ENCODE peak calls at places on chromosomes 3 and 15, in ten cellular contexts. A is A549, O is tibial nerve, J is sigmoid colon, B is K562, I is ovary, Y is H1, F is suprapubic skin, N is transverse colon, M is SK-N-SH. D is an unnamed sample.

GRCh38 chr3:185362850-185363661 is at the start of gene MAP3K13:
- DNase-seq in A (peak), O (peak), J (peak), B (peak), I (peak), Y (peak), F (peak), N (peak), M (peak), D (peak)

GRCh38 chr15:58332676-58333400 is 99.0 kb upstream of the LIPC start:
- DNase-seq in A (peak), O (no peak), J (no peak), B (peak), I (no peak), Y (no peak), F (no peak), N (no peak), M (no peak), D (no peak)

GRCh38 chr15:69219690-69220089 is 59.3 kb downstream of the GLCE start:
- DNase-seq in A (no peak), O (no peak), J (no peak), B (no peak), I (no peak), Y (no peak), F (no peak), N (no peak), M (no peak), D (no peak)

GRCh38 chr3:10493202-10493589 is 12.2 kb downstream of the ATP2B2 start:
- DNase-seq in A (no peak), O (no peak), J (no peak), B (no peak), I (no peak), Y (no peak), F (no peak), N (no peak), M (no peak), D (no peak)

GRCh38 chr3:53051929-53052328 is 6.1 kb upstream of the SFMBT1 start:
- DNase-seq in A (no peak), O (no peak), J (no peak), B (no peak), I (no peak), Y (no peak), F (no peak), N (no peak), M (no peak), D (peak)

GRCh38 chr3:172071780-172072179 is 32.4 kb downstream of the FNDC3B start:
- DNase-seq in A (no peak), O (no peak), J (no peak), B (no peak), I (no peak), Y (no peak), F (no peak), N (no peak), M (no peak), D (no peak)

GRCh38 chr3:184237211-184237610 is 7.8 kb downstream of the VWA5B2 start:
- DNase-seq in A (no peak), O (no peak), J (no peak), B (no peak), I (no peak), Y (no peak), F (no peak), N (no peak), M (peak), D (no peak)

GRCh38 chr3:117549716-117550115 is 840.1 kb downstream of the TUSC7 start:
- DNase-seq in A (no peak), O (no peak), J (no peak), B (no peak), I (no peak), Y (no peak), F (no peak), N (no peak), M (no peak), D (no peak)

GRCh38 chr3:173912126-173912525 is 514.6 kb downstream of the NLGN1 start:
- DNase-seq in A (no peak), O (no peak), J (no peak), B (no peak), I (no peak), Y (no peak), F (no peak), N (no peak), M (no peak), D (no peak)

GRCh38 chr15:50042775-50043174 is 76.3 kb downstream of the ATP8B4 start:
- DNase-seq in A (no peak), O (no peak), J (no peak), B (no peak), I (no peak), Y (no peak), F (no peak), N (no peak), M (no peak), D (no peak)

GRCh38 chr3:146382386-146382785 is 87.0 kb downstream of the PLSCR2 start:
- DNase-seq in A (peak), O (no peak), J (no peak), B (no peak), I (no peak), Y (no peak), F (no peak), N (peak), M (no peak), D (no peak)

GRCh38 chr3:196624008-196624790 is 15.3 kb upstream of the NRROS start:
- DNase-seq in A (no peak), O (no peak), J (no peak), B (no peak), I (no peak), Y (no peak), F (no peak), N (no peak), M (no peak), D (no peak)

GRCh38 chr3:107846282-107846852 is 244.5 kb downstream of the CD47 start:
- DNase-seq in A (peak), O (peak), J (peak), B (peak), I (peak), Y (peak), F (no peak), N (peak), M (no peak), D (peak)

GRCh38 chr3:87260270-87260669 is 16.1 kb downstream of the POU1F1 start:
- DNase-seq in A (peak), O (peak), J (no peak), B (peak), I (peak), Y (no peak), F (no peak), N (peak), M (peak), D (peak)

GRCh38 chr3:11803977-11804903 is 42.4 kb downstream of the TAMM41 start:
- DNase-seq in A (peak), O (peak), J (no peak), B (peak), I (peak), Y (no peak), F (no peak), N (peak), M (peak), D (peak)

GRCh38 chr3:53708001-53708621 is 138.1 kb downstream of the CHDH start:
- DNase-seq in A (peak), O (no peak), J (no peak), B (no peak), I (no peak), Y (no peak), F (peak), N (no peak), M (no peak), D (peak)

GRCh38 chr3:54970895-54971294 is 43.0 kb upstream of the LRTM1 start:
- DNase-seq in A (no peak), O (no peak), J (no peak), B (no peak), I (no peak), Y (no peak), F (no peak), N (no peak), M (no peak), D (no peak)

GRCh38 chr3:52532517-52532837 is 1.2 kb downstream of the NT5DC2 start:
- DNase-seq in A (no peak), O (no peak), J (peak), B (peak), I (no peak), Y (no peak), F (peak), N (peak), M (peak), D (peak)

GRCh38 chr15:38558714-38559059 is 5.9 kb downstream of the RASGRP1 start:
- DNase-seq in A (no peak), O (no peak), J (no peak), B (no peak), I (no peak), Y (no peak), F (no peak), N (no peak), M (peak), D (no peak)

GRCh38 chr3:4235690-4236089 is 67.5 kb upstream of the SETMAR start:
- DNase-seq in A (no peak), O (no peak), J (no peak), B (no peak), I (no peak), Y (no peak), F (no peak), N (no peak), M (no peak), D (no peak)

GRCh38 chr3:38177175-38177574 is 11.8 kb downstream of the OXSR1 start:
- DNase-seq in A (no peak), O (no peak), J (no peak), B (no peak), I (no peak), Y (no peak), F (no peak), N (no peak), M (no peak), D (no peak)

GRCh38 chr3:141530133-141530768 is 43.4 kb downstream of the RASA2 start:
- DNase-seq in A (peak), O (no peak), J (no peak), B (no peak), I (no peak), Y (no peak), F (no peak), N (no peak), M (no peak), D (no peak)

GRCh38 chr3:4721511-4721911 is 228.4 kb downstream of the ITPR1 start:
- DNase-seq in A (peak), O (no peak), J (no peak), B (no peak), I (no peak), Y (no peak), F (no peak), N (no peak), M (no peak), D (no peak)

GRCh38 chr3:116446037-116446436 is 750 bp upstream of the LSAMP start:
- DNase-seq in A (no peak), O (no peak), J (no peak), B (no peak), I (no peak), Y (no peak), F (no peak), N (no peak), M (no peak), D (no peak)

GRCh38 chr15:25890532-25890931 is 27.4 kb upstream of the ATP10A start:
- DNase-seq in A (no peak), O (no peak), J (peak), B (no peak), I (no peak), Y (no peak), F (no peak), N (peak), M (no peak), D (no peak)

GRCh38 chr3:190892328-190893011 is 30.0 kb upstream of the GMNC start:
- DNase-seq in A (no peak), O (no peak), J (no peak), B (no peak), I (no peak), Y (no peak), F (no peak), N (no peak), M (no peak), D (no peak)

GRCh38 chr3:139937674-139938279 is 2.8 kb downstream of the CLSTN2 start:
- DNase-seq in A (peak), O (peak), J (no peak), B (peak), I (peak), Y (no peak), F (no peak), N (no peak), M (peak), D (peak)

GRCh38 chr3:55439657-55440405 is 47.3 kb downstream of the WNT5A start:
- DNase-seq in A (no peak), O (no peak), J (no peak), B (no peak), I (no peak), Y (no peak), F (no peak), N (no peak), M (no peak), D (no peak)

GRCh38 chr15:74535388-74536084 is 5.5 kb upstream of the ARID3B start:
- DNase-seq in A (no peak), O (no peak), J (no peak), B (peak), I (no peak), Y (no peak), F (no peak), N (no peak), M (no peak), D (no peak)

GRCh38 chr15:87322223-87322622 is 934.3 kb downstream of the NTRK3 start:
- DNase-seq in A (no peak), O (no peak), J (no peak), B (no peak), I (no peak), Y (no peak), F (no peak), N (no peak), M (no peak), D (no peak)

GRCh38 chr15:67521770-67522568 is 1.0 kb downstream of the C15orf61 start:
- DNase-seq in A (peak), O (no peak), J (no peak), B (peak), I (no peak), Y (no peak), F (no peak), N (no peak), M (peak), D (no peak)

GRCh38 chr15:84871428-84871985 is 13.0 kb upstream of the SLC28A1 start:
- DNase-seq in A (no peak), O (no peak), J (no peak), B (peak), I (no peak), Y (no peak), F (peak), N (no peak), M (no peak), D (peak)

GRCh38 chr3:30311781-30312180 is 294.6 kb upstream of the TGFBR2 start:
- DNase-seq in A (no peak), O (no peak), J (peak), B (no peak), I (no peak), Y (no peak), F (no peak), N (no peak), M (no peak), D (peak)

DNA sequence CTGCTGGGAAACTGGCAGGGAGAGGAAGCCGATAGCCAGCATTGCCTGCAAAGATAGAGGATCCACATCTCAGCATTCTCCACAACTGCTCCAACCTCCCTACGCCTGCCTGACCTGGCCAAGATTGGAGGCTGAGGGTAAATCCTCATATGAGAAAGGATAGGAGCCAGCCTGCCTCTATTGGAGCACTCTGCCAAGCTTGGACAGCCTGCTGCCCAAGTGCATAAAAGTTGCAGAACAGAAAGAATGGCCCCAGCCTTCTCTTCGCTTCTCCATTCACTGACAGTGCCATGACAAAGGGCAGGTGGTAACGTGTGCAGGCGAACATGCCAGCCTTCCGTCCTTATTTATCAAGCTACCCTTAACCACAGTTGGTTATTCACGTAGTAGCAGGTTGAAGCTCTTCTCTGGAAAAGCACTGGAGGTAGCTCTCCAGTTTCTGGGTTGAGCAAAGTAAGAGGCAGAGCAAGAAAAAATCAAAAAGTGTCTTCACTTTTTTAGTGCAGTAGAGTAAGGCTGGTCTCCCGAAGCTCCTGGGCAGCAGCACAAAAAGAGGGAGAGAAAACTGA is 4.3 kb downstream of the BMF start:
- DNase-seq in A (no peak), O (no peak), J (no peak), B (no peak), I (no peak), Y (no peak), F (no peak), N (no peak), M (no peak), D (no peak)
- H3K4me3 ChIP-seq in A (no peak), O (no peak), J (no peak), B (no peak), I (no peak), Y (no peak), F (peak), N (peak), M (peak), D (peak)

GRCh38 chr15:33852570-33852969 is 115.7 kb upstream of the CHRM5 start:
- DNase-seq in A (peak), O (no peak), J (no peak), B (no peak), I (no peak), Y (no peak), F (no peak), N (no peak), M (no peak), D (no peak)
- TF ChIP-seq EP300 in A (no peak), O (no peak), J (no peak), B (no peak), I (no peak), Y (no peak), F (no peak), N (no peak), M (no peak), D (no peak)

DNA sequence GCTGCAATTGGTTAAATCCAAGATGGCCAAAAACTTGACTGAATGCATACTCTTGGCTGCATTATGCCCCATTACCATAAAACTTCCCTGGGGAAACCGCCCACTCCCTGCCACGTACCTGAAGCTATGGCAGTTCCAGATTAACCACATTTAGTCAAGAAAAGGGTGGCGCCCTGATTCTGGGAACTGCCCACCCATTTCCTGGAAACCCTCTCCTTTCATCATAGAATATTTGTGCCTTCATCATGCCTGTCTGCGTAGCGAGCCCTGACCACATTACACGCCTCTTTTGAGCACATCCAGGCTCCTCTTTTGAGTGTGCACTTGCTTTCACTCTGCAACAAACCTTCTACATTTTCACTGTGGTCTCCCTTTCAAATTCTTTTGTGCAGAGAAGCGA is 5.2 kb downstream of the LINS1 start:
- DNase-seq in A (no peak), O (no peak), J (no peak), B (peak), I (no peak), Y (no peak), F (no peak), N (peak), M (no peak), D (peak)
- H3K4me3 ChIP-seq in A (no peak), O (no peak), J (no peak), B (peak), I (no peak), Y (no peak), F (peak), N (no peak), M (no peak), D (no peak)

DNA sequence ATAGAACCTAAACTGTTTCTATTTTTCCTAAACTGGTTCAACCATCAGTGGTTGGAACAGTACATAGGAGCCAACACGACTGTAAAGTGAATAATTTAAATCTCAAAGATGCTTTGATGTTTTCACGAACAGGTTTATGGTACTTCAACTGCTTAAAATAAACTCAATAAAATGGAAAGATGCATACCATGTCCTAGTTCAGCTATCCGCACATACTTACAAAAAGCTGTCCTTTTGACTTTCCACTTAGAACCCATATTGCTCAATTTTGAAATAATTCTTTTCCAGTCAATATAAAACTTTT is 915 bp downstream of the CMTM6 start:
- DNase-seq in A (no peak), O (no peak), J (no peak), B (no peak), I (no peak), Y (no peak), F (no peak), N (no peak), M (no peak), D (no peak)
- TF ChIP-seq EP300 in A (no peak), O (no peak), J (no peak), B (no peak), I (no peak), Y (no peak), F (no peak), N (no peak), M (no peak), D (no peak)

DNA sequence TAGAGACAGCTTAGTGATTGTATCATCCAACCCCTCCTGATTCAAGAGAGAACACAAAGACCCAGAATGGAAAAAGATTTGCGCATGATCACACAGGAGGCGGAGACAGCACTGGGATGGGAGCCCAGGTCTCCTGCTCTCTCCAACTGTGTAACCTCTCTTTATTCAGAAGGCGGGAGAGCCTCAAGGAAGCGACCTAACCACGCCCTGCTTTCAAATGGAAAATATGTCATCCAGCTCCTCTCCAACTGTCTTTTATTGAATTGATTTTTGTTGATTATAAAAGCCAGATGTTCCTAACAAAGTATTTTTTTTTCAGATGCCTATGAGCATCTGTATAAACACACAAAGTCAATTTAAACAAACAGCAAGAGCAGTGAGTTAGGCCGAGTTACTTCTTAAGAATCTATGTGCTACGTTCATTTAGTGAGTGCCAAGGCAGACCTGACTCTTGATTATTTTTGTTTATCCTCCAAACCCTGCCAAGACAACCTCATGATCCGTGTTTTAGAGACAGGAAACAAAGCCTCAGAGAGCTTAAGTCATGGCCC is 74.5 kb downstream of the BFSP2 start:
- DNase-seq in A (no peak), O (peak), J (peak), B (no peak), I (peak), Y (no peak), F (no peak), N (no peak), M (no peak), D (no peak)
- H3K4me3 ChIP-seq in A (no peak), O (no peak), J (no peak), B (no peak), I (no peak), Y (no peak), F (no peak), N (no peak), M (no peak), D (no peak)

GRCh38 chr3:194979173-194979572 is 291.8 kb downstream of the XXYLT1 start:
- DNase-seq in A (no peak), O (no peak), J (no peak), B (no peak), I (no peak), Y (no peak), F (peak), N (no peak), M (no peak), D (no peak)

GRCh38 chr3:194976049-194976451 is 290.4 kb downstream of the FAM43A start:
- DNase-seq in A (no peak), O (no peak), J (no peak), B (no peak), I (no peak), Y (no peak), F (peak), N (no peak), M (no peak), D (no peak)

GRCh38 chr3:194976813-194977322 is 291.2 kb downstream of the FAM43A start:
- DNase-seq in A (no peak), O (no peak), J (no peak), B (no peak), I (no peak), Y (no peak), F (no peak), N (no peak), M (no peak), D (no peak)

GRCh38 chr3:194974468-194975135 is 288.9 kb downstream of the FAM43A start:
- DNase-seq in A (no peak), O (no peak), J (peak), B (no peak), I (no peak), Y (no peak), F (peak), N (no peak), M (no peak), D (no peak)

DNA sequence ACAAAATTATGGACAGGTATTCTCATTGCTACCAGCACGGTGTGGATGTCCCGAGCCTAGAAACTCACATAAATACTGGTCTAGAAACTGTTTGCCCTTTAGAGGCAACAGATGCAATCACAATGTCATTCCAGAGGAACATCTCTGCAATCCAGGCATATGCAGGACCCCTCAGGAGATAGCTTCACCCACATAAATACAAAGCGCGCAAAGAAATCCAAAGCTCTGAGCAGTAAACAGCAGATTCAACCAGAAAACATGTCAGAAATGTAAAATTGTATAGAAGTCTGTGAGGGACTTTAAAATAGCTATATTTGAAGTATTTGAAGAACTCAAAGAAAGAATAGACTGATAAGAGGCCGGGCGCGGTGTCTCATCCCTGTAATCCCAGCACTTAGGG is 291.7 kb downstream of the FAM43A start:
- DNase-seq in A (no peak), O (no peak), J (no peak), B (no peak), I (no peak), Y (no peak), F (peak), N (no peak), M (no peak), D (no peak)
- TF ChIP-seq EP300 in A (no peak), O (no peak), J (no peak), B (no peak), I (no peak), Y (no peak), F (no peak), N (no peak), M (no peak), D (no peak)

D was measured in stomach.